ENCODE peak calls at places on chromosome 11, in five cellular contexts. G is HepG2, J is tibial nerve, L is K562, V is suprapubic skin. S is an unnamed sample.

GRCh38 chr11:3152471-3153110 is 12.5 kb downstream of the OSBPL5 start:
- DNase-seq in G (no peak), J (no peak), L (no peak), V (no peak), S (no peak)

GRCh38 chr11:71936825-71937224 is 8.0 kb downstream of the RNF121 start:
- DNase-seq in G (no peak), J (no peak), L (no peak), V (no peak), S (no peak)

GRCh38 chr11:20839231-20839630 is 169.8 kb downstream of the NELL1 start:
- DNase-seq in G (no peak), J (no peak), L (no peak), V (no peak), S (no peak)

GRCh38 chr11:104997288-104997687 is 25.7 kb downstream of the CASP5 start:
- DNase-seq in G (no peak), J (no peak), L (no peak), V (no peak), S (no peak)

GRCh38 chr11:126416542-126417090 is 61.1 kb downstream of the ST3GAL4 start:
- DNase-seq in G (no peak), J (peak), L (no peak), V (peak), S (peak)

GRCh38 chr11:39684155-39684554 is 1775.3 kb downstream of the LRRC4C start:
- DNase-seq in G (no peak), J (no peak), L (no peak), V (no peak), S (no peak)

GRCh38 chr11:126111458-126112116 is 48.9 kb upstream of the CDON start:
- DNase-seq in G (no peak), J (no peak), L (no peak), V (no peak), S (peak)

GRCh38 chr11:15113381-15113780 is 1.3 kb upstream of the INSC start:
- DNase-seq in G (no peak), J (no peak), L (no peak), V (no peak), S (no peak)

GRCh38 chr11:7667460-7667859 is 5.8 kb downstream of the CYB5R2 start:
- DNase-seq in G (no peak), J (no peak), L (no peak), V (no peak), S (no peak)

GRCh38 chr11:67119577-67120391 is 721 bp downstream of the KDM2A start:
- DNase-seq in G (no peak), J (peak), L (no peak), V (peak), S (no peak)

GRCh38 chr11:129143335-129143734 is 48.8 kb downstream of the ARHGAP32 start:
- DNase-seq in G (peak), J (peak), L (no peak), V (peak), S (peak)

GRCh38 chr11:42049650-42050049 is 590.2 kb upstream of the LRRC4C start:
- DNase-seq in G (no peak), J (no peak), L (no peak), V (no peak), S (no peak)

GRCh38 chr11:1731451-1732059 is 18.8 kb downstream of the IFITM10 start:
- DNase-seq in G (no peak), J (no peak), L (no peak), V (no peak), S (no peak)

GRCh38 chr11:60873533-60873932 is 6.2 kb downstream of the ZP1 start:
- DNase-seq in G (no peak), J (no peak), L (no peak), V (peak), S (no peak)

GRCh38 chr11:78354741-78355705 is 62.6 kb downstream of the GAB2 start:
- DNase-seq in G (no peak), J (no peak), L (no peak), V (no peak), S (no peak)

GRCh38 chr11:126115820-126116319 is 53.2 kb upstream of the CDON start:
- DNase-seq in G (peak), J (peak), L (no peak), V (peak), S (peak)

GRCh38 chr11:118267486-118267885 is 3.4 kb upstream of the MPZL2 start:
- DNase-seq in G (no peak), J (no peak), L (no peak), V (no peak), S (no peak)

GRCh38 chr11:65041206-65042035 is at the start of gene SAC3D1:
- DNase-seq in G (no peak), J (no peak), L (peak), V (no peak), S (peak)

GRCh38 chr11:114149689-114150407 is 90.3 kb downstream of the ZBTB16 start:
- DNase-seq in G (no peak), J (no peak), L (no peak), V (no peak), S (no peak)

GRCh38 chr11:71990721-71991120 is 8.0 kb upstream of the IL18BP start:
- DNase-seq in G (no peak), J (no peak), L (no peak), V (no peak), S (no peak)

GRCh38 chr11:1890856-1891830 is 552 bp downstream of the PRR33 start:
- DNase-seq in G (no peak), J (no peak), L (no peak), V (no peak), S (no peak)

GRCh38 chr11:48036466-48036865 is 56.1 kb downstream of the PTPRJ start:
- DNase-seq in G (no peak), J (no peak), L (no peak), V (no peak), S (no peak)

GRCh38 chr11:95884364-95884763 is 39.5 kb downstream of the MTMR2 start:
- DNase-seq in G (no peak), J (no peak), L (no peak), V (no peak), S (no peak)

GRCh38 chr11:72309074-72309598 is 65.2 kb upstream of the PHOX2A start:
- DNase-seq in G (no peak), J (no peak), L (no peak), V (no peak), S (no peak)

GRCh38 chr11:84865791-84866535 is 761.2 kb downstream of the DLG2 start:
- DNase-seq in G (no peak), J (no peak), L (no peak), V (no peak), S (no peak)

GRCh38 chr11:70247710-70248072 is 22.8 kb upstream of the PPFIA1 start:
- DNase-seq in G (no peak), J (no peak), L (no peak), V (no peak), S (peak)

GRCh38 chr11:129644326-129644725 is 171.3 kb upstream of the TMEM45B start:
- DNase-seq in G (no peak), J (no peak), L (no peak), V (no peak), S (no peak)

GRCh38 chr11:126716456-126717083 is 284.0 kb downstream of the KIRREL3 start:
- DNase-seq in G (peak), J (peak), L (peak), V (no peak), S (peak)

GRCh38 chr11:66718320-66718971 is 10.6 kb downstream of the SPTBN2 start:
- DNase-seq in G (peak), J (no peak), L (no peak), V (no peak), S (peak)

GRCh38 chr11:121291896-121292502 is 572 bp upstream of the SC5D start:
- DNase-seq in G (no peak), J (peak), L (no peak), V (no peak), S (no peak)

GRCh38 chr11:107609384-107610218 is 18.7 kb downstream of the ELMOD1 start:
- DNase-seq in G (no peak), J (no peak), L (no peak), V (no peak), S (no peak)

GRCh38 chr11:98565311-98565710 is 455.4 kb upstream of the CNTN5 start:
- DNase-seq in G (no peak), J (no peak), L (no peak), V (no peak), S (no peak)

GRCh38 chr11:66100272-66101037 is 30.4 kb downstream of the PACS1 start:
- DNase-seq in G (no peak), J (peak), L (no peak), V (peak), S (peak)

GRCh38 chr11:112343368-112344039 is 82.8 kb upstream of the PLET1 start:
- DNase-seq in G (no peak), J (no peak), L (no peak), V (no peak), S (no peak)

GRCh38 chr11:47992959-47993820 is 12.8 kb downstream of the PTPRJ start:
- DNase-seq in G (no peak), J (no peak), L (peak), V (no peak), S (no peak)

GRCh38 chr11:66421492-66422205 is 814 bp downstream of the NPAS4 start:
- DNase-seq in G (peak), J (peak), L (peak), V (peak), S (peak)

GRCh38 chr11:125082611-125083311 is 19.7 kb downstream of the SLC37A2 start:
- DNase-seq in G (peak), J (no peak), L (no peak), V (no peak), S (no peak)

GRCh38 chr11:6389921-6390717 is at the start of gene SMPD1:
- DNase-seq in G (peak), J (peak), L (peak), V (peak), S (peak)

GRCh38 chr11:6387811-6388599 is 2.3 kb upstream of the SMPD1 start:
- DNase-seq in G (peak), J (no peak), L (no peak), V (no peak), S (no peak)

GRCh38 chr11:6388747-6389146 is 1.5 kb upstream of the SMPD1 start:
- DNase-seq in G (no peak), J (no peak), L (no peak), V (no peak), S (no peak)

GRCh38 chr11:6391548-6392134 is 1.4 kb downstream of the SMPD1 start:
- DNase-seq in G (no peak), J (no peak), L (no peak), V (no peak), S (no peak)

DNA sequence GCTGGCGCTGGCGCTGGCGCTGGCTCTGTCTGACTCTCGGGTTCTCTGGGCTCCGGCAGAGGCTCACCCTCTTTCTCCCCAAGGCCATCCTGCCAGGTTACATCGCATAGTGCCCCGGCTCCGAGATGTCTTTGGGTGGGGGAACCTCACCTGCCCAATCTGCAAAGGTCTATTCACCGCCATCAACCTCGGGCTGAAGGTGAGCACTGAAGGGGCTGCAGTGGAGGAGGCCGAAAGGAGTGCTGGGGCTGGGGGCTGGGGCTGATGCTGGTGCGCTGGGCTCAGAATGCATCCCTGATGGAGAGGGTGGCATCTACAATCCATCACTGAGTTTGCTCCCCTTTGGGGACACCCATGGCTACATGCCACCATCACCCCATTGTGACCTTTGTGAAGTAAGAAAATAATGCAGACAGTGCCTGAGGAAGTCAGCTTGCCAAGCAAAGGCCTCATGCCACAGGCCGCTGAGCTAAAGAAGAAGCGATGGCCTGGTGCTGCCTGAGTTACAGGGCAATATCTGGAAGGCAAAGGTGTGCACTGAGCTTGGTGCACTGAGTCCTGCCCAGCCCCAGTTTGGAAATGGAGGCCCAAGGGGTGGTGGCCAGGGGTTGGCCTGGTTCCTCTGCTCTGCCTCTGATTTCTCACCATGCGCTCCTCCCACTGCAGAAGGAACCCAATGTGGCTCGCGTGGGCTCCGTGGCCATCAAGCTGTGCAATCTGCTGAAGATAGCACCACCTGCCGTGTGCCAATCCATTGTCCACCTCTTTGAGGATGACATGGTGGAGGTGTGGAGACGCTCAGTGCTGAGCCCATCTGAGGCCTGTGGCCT is 659 bp downstream of the SMPD1 start:
- DNase-seq in G (no peak), J (no peak), L (no peak), V (no peak), S (no peak)
- TF ChIP-seq CTCF in G (no peak), J (no peak), L (no peak), V (no peak), S (no peak)

DNA sequence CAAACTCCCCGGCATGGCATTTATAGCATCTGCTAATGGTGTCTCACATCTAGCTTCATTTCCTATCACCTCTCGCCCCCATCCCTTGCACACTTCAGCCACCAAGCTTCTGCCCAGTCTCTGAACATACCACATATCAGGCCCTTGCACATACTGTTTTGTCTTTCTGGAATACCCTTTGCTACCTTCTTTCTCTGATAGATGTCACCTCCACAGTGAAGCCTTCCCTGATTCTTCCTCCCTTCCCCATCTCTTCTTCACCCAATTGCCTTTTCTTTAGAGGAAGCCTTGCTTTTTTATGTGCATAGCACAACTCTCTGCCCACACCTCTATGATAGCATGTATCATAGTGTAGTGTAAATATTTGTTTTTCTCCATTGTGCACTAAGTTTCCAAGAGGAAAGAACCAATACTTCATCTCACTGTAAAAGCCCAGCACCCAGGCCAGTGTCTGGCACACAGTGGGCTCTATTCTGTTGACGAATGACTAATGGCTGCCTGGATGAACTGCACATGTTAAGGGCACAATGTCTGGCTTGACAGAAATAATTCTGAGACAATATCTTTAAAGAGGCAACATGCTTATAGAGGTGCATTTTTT is 27.8 kb downstream of the P4HA3 start:
- DNase-seq in G (no peak), J (no peak), L (no peak), V (no peak), S (no peak)
- TF ChIP-seq EP300 in G (no peak), J (no peak), L (no peak), V (no peak), S (no peak)

GRCh38 chr11:132556316-132556715 is 976.0 kb downstream of the OPCML start:
- DNase-seq in G (no peak), J (no peak), L (no peak), V (no peak), S (no peak)
- TF ChIP-seq CTCF in G (no peak), J (no peak), L (no peak), V (no peak), S (no peak)

GRCh38 chr11:119323532-119324033 is 6.7 kb upstream of the MCAM start:
- DNase-seq in G (peak), J (peak), L (peak), V (peak), S (peak)
- TF ChIP-seq EP300 in G (no peak), J (peak), L (no peak), V (no peak), S (no peak)

S was measured in stomach.